ENCODE peak calls at places on chromosomes 2 and 18, in six cellular contexts. One of them, this sample, is unnamed.

GRCh38 chr2:31429759-31430438 is 15.4 kb upstream of the XDH start:
- DNase-seq in heart left ventricle: no peak
- DNase-seq in testis: no peak
- DNase-seq in prostate gland: no peak
- DNase-seq in IMR-90: peak; percentile 50
- DNase-seq in GM12891: no peak
- DNase-seq in this sample: no peak

GRCh38 chr2:235141411-235142128 is 189.8 kb downstream of the SH3BP4 start:
- DNase-seq in GM12891: no peak
- DNase-seq in testis: no peak
- DNase-seq in prostate gland: no peak
- DNase-seq in heart left ventricle: no peak
- DNase-seq in IMR-90: no peak
- DNase-seq in this sample: no peak

GRCh38 chr2:234395801-234396478 is 100.9 kb downstream of the ARL4C start:
- DNase-seq in GM12891: no peak
- DNase-seq in IMR-90: no peak
- DNase-seq in testis: no peak
- DNase-seq in prostate gland: no peak
- DNase-seq in heart left ventricle: no peak
- DNase-seq in this sample: no peak

GRCh38 chr2:96315400-96316071 is 9.6 kb upstream of the ITPRIPL1 start:
- DNase-seq in prostate gland: no peak
- DNase-seq in heart left ventricle: no peak
- DNase-seq in testis: no peak
- DNase-seq in GM12891: no peak
- DNase-seq in IMR-90: peak; percentile 71
- DNase-seq in this sample: no peak

GRCh38 chr18:54360406-54360805 is 2.7 kb downstream of the C18orf54 start:
- DNase-seq in testis: no peak
- DNase-seq in IMR-90: peak; percentile 2
- DNase-seq in prostate gland: no peak
- DNase-seq in heart left ventricle: no peak
- DNase-seq in GM12891: no peak
- DNase-seq in this sample: no peak

GRCh38 chr2:71466301-71467179 is 13.2 kb downstream of the DYSF start:
- DNase-seq in testis: no peak
- DNase-seq in IMR-90: no peak
- DNase-seq in prostate gland: no peak
- DNase-seq in heart left ventricle: peak; percentile 66
- DNase-seq in GM12891: peak; percentile 38
- DNase-seq in this sample: peak; percentile 48

GRCh38 chr2:75012080-75012479 is 53.6 kb downstream of the POLE4 start:
- DNase-seq in heart left ventricle: no peak
- DNase-seq in IMR-90: peak; percentile 22
- DNase-seq in GM12891: no peak
- DNase-seq in testis: no peak
- DNase-seq in prostate gland: no peak
- DNase-seq in this sample: no peak

GRCh38 chr2:49770919-49771318 is 616.6 kb upstream of the FSHR start:
- DNase-seq in GM12891: no peak
- DNase-seq in testis: peak; percentile 75
- DNase-seq in heart left ventricle: peak; percentile 11
- DNase-seq in prostate gland: no peak
- DNase-seq in IMR-90: no peak
- DNase-seq in this sample: peak; percentile 5

GRCh38 chr2:58664523-58665155 is 423.5 kb upstream of the FANCL start:
- DNase-seq in prostate gland: no peak
- DNase-seq in testis: no peak
- DNase-seq in heart left ventricle: no peak
- DNase-seq in IMR-90: no peak
- DNase-seq in GM12891: no peak
- DNase-seq in this sample: no peak

GRCh38 chr2:233566141-233566956 is at the start of gene USP40:
- DNase-seq in testis: peak; percentile 91
- DNase-seq in prostate gland: peak; percentile 85
- DNase-seq in IMR-90: peak; percentile 90
- DNase-seq in heart left ventricle: peak; percentile 86
- DNase-seq in GM12891: peak; percentile 35
- DNase-seq in this sample: peak; percentile 71

GRCh38 chr2:222671259-222672067 is at the start of gene MOGAT1:
- DNase-seq in prostate gland: no peak
- DNase-seq in testis: peak; percentile 23
- DNase-seq in heart left ventricle: peak; percentile 22
- DNase-seq in GM12891: no peak
- DNase-seq in IMR-90: no peak
- DNase-seq in this sample: peak; percentile 20

GRCh38 chr18:35582899-35583558 is 1.5 kb downstream of the GALNT1 start:
- DNase-seq in heart left ventricle: no peak
- DNase-seq in GM12891: no peak
- DNase-seq in prostate gland: peak; percentile 26
- DNase-seq in testis: no peak
- DNase-seq in IMR-90: peak; percentile 45
- DNase-seq in this sample: peak; percentile 30

GRCh38 chr2:207624170-207625013 is 802 bp downstream of the METTL21A start:
- DNase-seq in GM12891: no peak
- DNase-seq in testis: peak; percentile 75
- DNase-seq in heart left ventricle: peak; percentile 75
- DNase-seq in prostate gland: peak; percentile 68
- DNase-seq in IMR-90: peak; percentile 70
- DNase-seq in this sample: peak; percentile 87

GRCh38 chr2:113198790-113199612 is 25.2 kb downstream of the PSD4 start:
- DNase-seq in GM12891: no peak
- DNase-seq in testis: peak; percentile 84
- DNase-seq in IMR-90: peak; percentile 47
- DNase-seq in heart left ventricle: peak; percentile 78
- DNase-seq in prostate gland: peak; percentile 76
- DNase-seq in this sample: peak; percentile 87

GRCh38 chr2:8587920-8588830 is 93.7 kb upstream of the ID2 start:
- DNase-seq in heart left ventricle: no peak
- DNase-seq in prostate gland: no peak
- DNase-seq in testis: no peak
- DNase-seq in IMR-90: no peak
- DNase-seq in GM12891: no peak
- DNase-seq in this sample: no peak

GRCh38 chr2:152611458-152612231 is 105.6 kb downstream of the PRPF40A start:
- DNase-seq in heart left ventricle: peak; percentile 36
- DNase-seq in GM12891: no peak
- DNase-seq in testis: peak; percentile 40
- DNase-seq in IMR-90: peak; percentile 80
- DNase-seq in prostate gland: no peak
- DNase-seq in this sample: peak; percentile 6

GRCh38 chr18:64202229-64202835 is 53.4 kb upstream of the LINC00305 start:
- DNase-seq in heart left ventricle: no peak
- DNase-seq in GM12891: no peak
- DNase-seq in testis: no peak
- DNase-seq in prostate gland: no peak
- DNase-seq in IMR-90: no peak
- DNase-seq in this sample: no peak

GRCh38 chr2:127737892-127738291 is 36.6 kb downstream of the SFT2D3 start:
- DNase-seq in testis: no peak
- DNase-seq in GM12891: no peak
- DNase-seq in IMR-90: peak; percentile 7
- DNase-seq in heart left ventricle: no peak
- DNase-seq in prostate gland: no peak
- DNase-seq in this sample: no peak

GRCh38 chr2:12032975-12033374 is 286.5 kb downstream of the LPIN1 start:
- DNase-seq in heart left ventricle: no peak
- DNase-seq in IMR-90: peak; percentile 37
- DNase-seq in testis: no peak
- DNase-seq in GM12891: no peak
- DNase-seq in prostate gland: no peak
- DNase-seq in this sample: no peak

GRCh38 chr2:21276163-21276562 is 152.4 kb downstream of the TDRD15 start:
- DNase-seq in heart left ventricle: no peak
- DNase-seq in IMR-90: no peak
- DNase-seq in prostate gland: no peak
- DNase-seq in testis: no peak
- DNase-seq in GM12891: no peak
- DNase-seq in this sample: no peak

DNA sequence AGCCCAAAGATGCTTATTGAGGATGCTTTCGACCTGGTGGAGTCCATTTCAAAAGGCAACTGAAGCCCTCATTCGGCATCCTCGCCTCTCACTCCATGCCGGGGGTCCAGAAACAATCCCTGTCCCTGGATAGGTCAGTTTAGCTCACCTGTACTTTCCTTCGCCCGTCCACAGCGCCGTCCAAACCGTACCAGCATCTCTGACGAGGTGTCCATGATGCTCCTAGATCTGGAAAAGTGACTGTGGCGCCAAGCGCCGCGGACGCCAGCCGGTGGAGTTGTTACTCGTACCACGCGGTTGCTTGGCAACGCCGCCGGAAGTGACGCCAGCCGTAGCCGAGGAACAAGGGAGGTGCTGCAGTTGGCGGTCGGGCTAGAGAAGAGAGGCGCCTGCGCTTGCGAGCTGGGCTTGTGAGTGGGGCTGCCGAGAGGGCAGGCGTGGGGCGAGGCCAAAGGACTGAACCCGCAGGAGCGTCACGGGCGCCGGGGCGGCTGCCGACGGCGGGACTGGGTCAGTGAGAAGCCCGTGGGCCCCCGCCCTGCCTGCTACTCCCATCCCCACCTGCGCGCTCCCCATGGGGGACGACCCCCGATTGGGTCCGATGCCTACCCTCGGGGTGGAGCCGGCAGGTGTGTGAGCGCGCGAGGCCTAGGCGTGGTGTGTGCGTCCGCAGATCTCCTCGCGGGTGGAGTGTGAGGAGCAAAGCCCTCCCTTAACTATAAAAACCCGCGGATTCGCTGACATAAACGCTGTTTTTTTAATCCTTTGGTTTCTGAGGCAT is at the start of the genes CFAP210 and PHOSPHO2:
- DNase-seq in GM12891: peak; percentile 87
- DNase-seq in prostate gland: peak; percentile 99
- DNase-seq in heart left ventricle: peak; percentile 98
- DNase-seq in IMR-90: peak; percentile 95
- DNase-seq in testis: peak; percentile 100
- DNase-seq in this sample: peak; percentile 98
- TF ChIP-seq POLR2A in GM12891: peak; percentile 82
- TF ChIP-seq POLR2A in prostate gland: peak; percentile 85
- TF ChIP-seq POLR2A in heart left ventricle: no peak
- TF ChIP-seq POLR2A in IMR-90: peak; percentile 75
- TF ChIP-seq POLR2A in testis: no peak
- TF ChIP-seq POLR2A in this sample: peak; percentile 92

DNA sequence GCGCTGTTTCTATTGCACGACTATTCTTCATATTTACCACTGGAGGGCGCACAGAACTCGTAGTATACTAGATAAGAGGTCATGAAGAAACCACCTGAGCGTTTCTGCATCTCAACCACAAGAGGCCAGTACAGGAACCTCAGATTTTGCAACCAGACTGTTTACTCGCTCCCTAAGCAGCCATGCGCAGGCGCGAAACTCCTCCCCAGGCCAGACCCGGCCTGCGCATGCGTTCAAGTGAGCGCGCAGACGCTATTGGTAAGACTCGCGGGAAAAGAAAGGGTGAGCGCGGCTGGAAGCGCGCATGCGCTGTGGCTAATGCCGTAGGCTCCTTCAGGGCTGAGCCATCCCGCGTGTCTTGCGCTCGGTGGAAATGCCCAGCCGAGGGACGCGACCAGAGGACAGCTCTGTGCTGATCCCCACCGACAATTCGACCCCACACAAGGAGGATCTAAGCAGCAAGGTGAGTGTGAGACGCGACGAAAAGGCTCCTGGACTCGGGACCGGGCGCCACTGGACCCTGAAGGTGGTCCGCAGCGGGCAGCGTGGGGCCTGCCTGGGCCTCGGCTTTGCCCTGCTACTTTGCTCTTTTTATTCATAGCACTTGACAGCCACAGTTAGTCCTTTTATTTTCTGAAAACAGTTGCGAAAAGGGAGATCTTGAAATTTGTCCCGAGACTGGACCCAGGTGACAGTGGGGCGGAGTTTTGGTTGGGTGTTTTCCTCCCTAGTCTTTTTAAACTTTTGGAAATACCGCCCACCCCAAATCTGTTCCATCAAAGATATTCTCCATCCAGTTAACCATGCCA is at the start of gene ASNSD1:
- DNase-seq in IMR-90: peak; percentile 100
- DNase-seq in heart left ventricle: peak; percentile 99
- DNase-seq in testis: peak; percentile 98
- DNase-seq in prostate gland: peak; percentile 97
- DNase-seq in GM12891: peak; percentile 68
- DNase-seq in this sample: peak; percentile 100
- TF ChIP-seq POLR2A in IMR-90: peak; percentile 89
- TF ChIP-seq POLR2A in heart left ventricle: peak; percentile 23
- TF ChIP-seq POLR2A in testis: no peak
- TF ChIP-seq POLR2A in prostate gland: peak; percentile 85
- TF ChIP-seq POLR2A in GM12891: peak; percentile 98
- TF ChIP-seq POLR2A in this sample: peak; percentile 96

GRCh38 chr2:36834203-36834602 is 132.1 kb downstream of the STRN start:
- DNase-seq in prostate gland: no peak
- DNase-seq in IMR-90: no peak
- DNase-seq in heart left ventricle: no peak
- DNase-seq in testis: no peak
- DNase-seq in GM12891: no peak
- DNase-seq in this sample: no peak

GRCh38 chr2:36834721-36835120 is 131.6 kb downstream of the STRN start:
- DNase-seq in IMR-90: no peak
- DNase-seq in heart left ventricle: no peak
- DNase-seq in prostate gland: no peak
- DNase-seq in GM12891: no peak
- DNase-seq in testis: no peak
- DNase-seq in this sample: no peak

GRCh38 chr2:36835125-36835524 is 131.2 kb downstream of the STRN start:
- DNase-seq in IMR-90: no peak
- DNase-seq in GM12891: no peak
- DNase-seq in heart left ventricle: no peak
- DNase-seq in prostate gland: no peak
- DNase-seq in testis: no peak
- DNase-seq in this sample: no peak

DNA sequence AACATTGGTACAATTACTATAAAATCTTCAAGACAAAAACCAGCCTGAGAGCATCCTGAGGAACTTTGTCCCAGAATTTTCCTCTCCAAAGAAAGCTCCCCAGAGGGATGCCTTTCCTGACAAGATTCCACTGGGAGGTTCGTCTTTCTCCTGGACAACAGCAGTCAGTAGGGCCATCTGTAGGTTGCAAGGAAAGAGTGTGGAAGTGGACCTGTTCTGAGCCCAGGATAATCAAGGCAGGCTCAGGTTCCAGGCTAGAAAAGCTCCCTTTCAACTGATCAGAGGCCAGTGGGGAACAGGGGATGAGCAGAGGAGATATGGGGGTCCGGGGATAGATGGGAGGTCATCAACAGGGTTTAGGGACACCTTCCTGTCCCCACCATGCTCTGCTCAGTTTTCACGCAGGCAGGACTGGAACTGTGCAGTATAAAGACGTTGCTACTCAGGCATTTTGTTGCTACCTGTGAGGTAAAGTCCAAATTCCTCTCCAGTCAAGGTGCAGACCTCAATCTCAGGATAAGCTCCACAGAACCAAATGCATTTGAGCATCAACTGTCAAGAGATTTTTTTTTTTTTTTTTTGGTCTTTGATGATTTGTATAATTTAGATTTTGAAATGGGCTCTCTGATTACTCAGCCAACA is 126.2 kb downstream of the STRN start:
- DNase-seq in prostate gland: no peak
- DNase-seq in IMR-90: no peak
- DNase-seq in heart left ventricle: no peak
- DNase-seq in testis: no peak
- DNase-seq in GM12891: no peak
- DNase-seq in this sample: no peak
- TF ChIP-seq POLR2A in prostate gland: no peak
- TF ChIP-seq POLR2A in IMR-90: no peak
- TF ChIP-seq POLR2A in heart left ventricle: no peak
- TF ChIP-seq POLR2A in testis: no peak
- TF ChIP-seq POLR2A in GM12891: no peak
- TF ChIP-seq POLR2A in this sample: no peak

GRCh38 chr2:196804381-196804780 is 4.8 kb downstream of the C2orf66 start:
- DNase-seq in testis: no peak
- DNase-seq in GM12891: no peak
- DNase-seq in heart left ventricle: no peak
- DNase-seq in prostate gland: no peak
- DNase-seq in IMR-90: no peak
- DNase-seq in this sample: no peak
- TF ChIP-seq POLR2A in testis: no peak
- TF ChIP-seq POLR2A in GM12891: no peak
- TF ChIP-seq POLR2A in heart left ventricle: no peak
- TF ChIP-seq POLR2A in prostate gland: no peak
- TF ChIP-seq POLR2A in IMR-90: no peak
- TF ChIP-seq POLR2A in this sample: no peak